ENCODE peak calls at places on chromosomes 3 and 15, in six cellular contexts. M is T-helper 1 cell, Q is tibial artery, T is astrocyte of the cerebellum, L is AG09309, D is AG10803. R is an unnamed sample.
A peak's percentile ranks its signal among the peaks of the same experiment; 100 is the strongest.

GRCh38 chr3:146160233-146160963 is 586 bp downstream of the PLOD2 start:
- DNase-seq in M (no peak), Q (peak; percentile 75), T (peak; percentile 85), L (peak; percentile 38), D (peak; percentile 72), R (peak; percentile 94)

GRCh38 chr15:43517354-43518072 is at the start of gene MAP1A:
- DNase-seq in M (no peak), Q (peak; percentile 59), T (peak; percentile 16), L (no peak), D (peak; percentile 72), R (peak; percentile 85)

GRCh38 chr3:172546105-172546504 is 22.9 kb upstream of the TNFSF10 start:
- DNase-seq in M (no peak), Q (no peak), T (peak; percentile 43), L (no peak), D (no peak), R (no peak)

GRCh38 chr3:159548675-159549335 is 439.8 kb upstream of the IL12A start:
- DNase-seq in M (no peak), Q (no peak), T (no peak), L (no peak), D (no peak), R (peak; percentile 43)

GRCh38 chr3:78645628-78646310 is 1122.0 kb downstream of the ROBO1 start:
- DNase-seq in M (no peak), Q (no peak), T (peak; percentile 79), L (peak; percentile 58), D (peak; percentile 77), R (peak; percentile 81)

GRCh38 chr3:78285032-78285728 is 1245.3 kb downstream of the ROBO2 start:
- DNase-seq in M (no peak), Q (no peak), T (no peak), L (no peak), D (no peak), R (no peak)

GRCh38 chr15:90001683-90002427 is 731 bp downstream of the ZNF710 start:
- DNase-seq in M (peak; percentile 51), Q (peak; percentile 60), T (no peak), L (no peak), D (peak; percentile 56), R (peak; percentile 74)

GRCh38 chr3:66453525-66454463 is 47.0 kb downstream of the LRIG1 start:
- DNase-seq in M (no peak), Q (peak; percentile 21), T (no peak), L (no peak), D (no peak), R (no peak)

GRCh38 chr15:100001405-100001804 is 268.2 kb upstream of the LYSMD4 start:
- DNase-seq in M (no peak), Q (no peak), T (no peak), L (no peak), D (no peak), R (no peak)

GRCh38 chr3:69126999-69127398 is 4.6 kb upstream of the LMOD3 start:
- DNase-seq in M (no peak), Q (no peak), T (no peak), L (no peak), D (no peak), R (no peak)

GRCh38 chr15:51270706-51271105 is 67.7 kb downstream of the CYP19A1 start:
- DNase-seq in M (no peak), Q (no peak), T (no peak), L (no peak), D (no peak), R (no peak)

GRCh38 chr3:46065294-46065705 is 38.0 kb upstream of the XCR1 start:
- DNase-seq in M (peak; percentile 80), Q (no peak), T (no peak), L (no peak), D (no peak), R (no peak)

GRCh38 chr3:106862067-106862466 is 515.2 kb upstream of the CCDC54 start:
- DNase-seq in M (no peak), Q (no peak), T (peak; percentile 52), L (no peak), D (peak; percentile 65), R (peak; percentile 53)

GRCh38 chr15:61681038-61681418 is 379.2 kb downstream of the VPS13C start:
- DNase-seq in M (no peak), Q (no peak), T (no peak), L (no peak), D (no peak), R (no peak)

GRCh38 chr15:85618956-85619491 is 175.7 kb downstream of the KLHL25 start:
- DNase-seq in M (peak; percentile 20), Q (peak; percentile 92), T (peak; percentile 97), L (peak; percentile 86), D (peak; percentile 96), R (peak; percentile 98)

GRCh38 chr15:41995476-41995855 is 23.1 kb upstream of the EHD4 start:
- DNase-seq in M (no peak), Q (no peak), T (no peak), L (no peak), D (no peak), R (no peak)

GRCh38 chr3:116607205-116607604 is 102.4 kb upstream of the TUSC7 start:
- DNase-seq in M (no peak), Q (no peak), T (no peak), L (no peak), D (no peak), R (no peak)

GRCh38 chr3:180947761-180948390 is 35.4 kb downstream of the FXR1 start:
- DNase-seq in M (no peak), Q (no peak), T (no peak), L (no peak), D (no peak), R (no peak)

GRCh38 chr3:188170461-188171459 is 16.8 kb downstream of the LPP start:
- DNase-seq in M (peak; percentile 17), Q (no peak), T (no peak), L (no peak), D (no peak), R (no peak)

GRCh38 chr15:75836953-75837321 is 6.3 kb upstream of the UBE2Q2 start:
- DNase-seq in M (peak; percentile 5), Q (peak; percentile 56), T (peak; percentile 75), L (peak; percentile 61), D (peak; percentile 84), R (peak; percentile 91)

GRCh38 chr3:52367891-52368880 is 52.1 kb downstream of the DNAH1 start:
- DNase-seq in M (no peak), Q (no peak), T (no peak), L (no peak), D (no peak), R (no peak)

GRCh38 chr3:29488922-29489321 is 208.1 kb downstream of the RBMS3 start:
- DNase-seq in M (no peak), Q (no peak), T (no peak), L (no peak), D (no peak), R (no peak)